ENCODE peak calls at places on chromosomes 5 and 9, in six cellular contexts. G, J, W, A, C and T are unnamed samples.

GRCh38 chr5:149464796-149465489 is 85.9 kb upstream of the IL17B start:
- DNase-seq in J (peak; percentile 93), W (peak; percentile 39), G (no peak), A (no peak), C (no peak), T (peak; percentile 88)

GRCh38 chr9:13361076-13361475 is 81.6 kb upstream of the MPDZ start:
- DNase-seq in G (no peak), W (no peak), C (no peak), A (no peak), J (no peak), T (no peak)

GRCh38 chr9:135345775-135346433 is 133.7 kb upstream of the PPP1R26 start:
- DNase-seq in W (no peak), A (no peak), C (no peak), G (no peak), J (no peak), T (no peak)

GRCh38 chr5:141512390-141513020 is 23.6 kb downstream of the PCDHGC5 start:
- DNase-seq in G (peak; percentile 90), J (peak; percentile 76), W (peak; percentile 55), C (peak; percentile 62), A (peak; percentile 32), T (peak; percentile 65)

GRCh38 chr9:135990468-135991429 is 29.6 kb upstream of the UBAC1 start:
- DNase-seq in A (peak; percentile 79), G (peak; percentile 91), C (no peak), J (peak; percentile 33), W (peak; percentile 21), T (peak; percentile 51)

GRCh38 chr9:8241201-8241600 is 441.6 kb upstream of the DMAC1 start:
- DNase-seq in A (no peak), C (no peak), J (no peak), W (no peak), G (no peak), T (no peak)

GRCh38 chr9:20405086-20405485 is 217.2 kb downstream of the MLLT3 start:
- DNase-seq in W (no peak), G (no peak), J (no peak), A (no peak), C (no peak), T (no peak)

GRCh38 chr5:132364319-132364718 is 5.2 kb upstream of the SLC22A5 start:
- DNase-seq in A (no peak), J (no peak), C (peak; percentile 35), G (no peak), W (peak; percentile 80), T (peak; percentile 10)

GRCh38 chr5:97641081-97641480 is 458.0 kb upstream of the RIOK2 start:
- DNase-seq in W (no peak), C (no peak), J (no peak), G (no peak), A (no peak), T (no peak)

GRCh38 chr9:6113312-6113711 is 97.9 kb upstream of the RANBP6 start:
- DNase-seq in W (no peak), C (no peak), J (no peak), G (no peak), A (no peak), T (no peak)

GRCh38 chr9:14136047-14136446 is 177.9 kb downstream of the NFIB start:
- DNase-seq in J (no peak), C (no peak), A (no peak), G (no peak), W (no peak), T (no peak)

GRCh38 chr5:34582364-34582763 is 73.8 kb upstream of the RAI14 start:
- DNase-seq in G (no peak), W (no peak), C (no peak), A (no peak), J (peak; percentile 18), T (no peak)

GRCh38 chr5:110625376-110625999 is 101.0 kb downstream of the TMEM232 start:
- DNase-seq in A (peak; percentile 22), C (peak; percentile 7), W (peak; percentile 70), G (peak; percentile 56), J (peak; percentile 33), T (peak; percentile 51)

GRCh38 chr9:8052991-8053390 is 253.4 kb upstream of the DMAC1 start:
- DNase-seq in C (no peak), G (no peak), J (no peak), W (no peak), A (no peak), T (no peak)

GRCh38 chr5:103942587-103943186 is 380.1 kb upstream of the NUDT12 start:
- DNase-seq in A (no peak), C (no peak), W (peak; percentile 51), J (no peak), G (no peak), T (no peak)

GRCh38 chr5:150473673-150474358 is 24.3 kb upstream of the RPS14 start:
- DNase-seq in J (no peak), W (peak; percentile 41), C (no peak), G (no peak), A (no peak), T (peak; percentile 60)

GRCh38 chr5:96852769-96853168 is 23.5 kb upstream of the ERAP2 start:
- DNase-seq in G (no peak), A (no peak), C (no peak), W (peak; percentile 61), J (no peak), T (no peak)

GRCh38 chr5:130526708-130527107 is 622.4 kb downstream of the CHSY3 start:
- DNase-seq in J (no peak), W (peak; percentile 65), A (no peak), C (no peak), G (no peak), T (no peak)

GRCh38 chr5:58460727-58461286 is 921 bp upstream of the PLK2 start:
- DNase-seq in G (peak; percentile 14), J (peak; percentile 91), A (peak; percentile 77), C (peak; percentile 72), W (peak; percentile 88), T (peak; percentile 88)

GRCh38 chr9:21904371-21904770 is 89.8 kb downstream of the CDKN2A start:
- DNase-seq in C (no peak), A (no peak), W (no peak), G (no peak), J (peak; percentile 41), T (no peak)

GRCh38 chr5:6328173-6328572 is 50.2 kb downstream of the MED10 start:
- DNase-seq in W (peak; percentile 87), J (peak; percentile 27), A (no peak), G (peak; percentile 11), C (no peak), T (no peak)

GRCh38 chr9:107292811-107293554 is 9.9 kb downstream of the RAD23B start:
- DNase-seq in C (no peak), A (no peak), W (no peak), J (no peak), G (no peak), T (peak; percentile 52)

GRCh38 chr9:84305452-84306131 is 35.0 kb downstream of the SLC28A3 start:
- DNase-seq in G (no peak), C (no peak), W (no peak), A (no peak), J (no peak), T (no peak)

GRCh38 chr5:73121109-73121443 is 701 bp downstream of the TMEM171 start:
- DNase-seq in C (no peak), J (peak; percentile 31), G (no peak), A (no peak), W (peak; percentile 39), T (no peak)

DNA sequence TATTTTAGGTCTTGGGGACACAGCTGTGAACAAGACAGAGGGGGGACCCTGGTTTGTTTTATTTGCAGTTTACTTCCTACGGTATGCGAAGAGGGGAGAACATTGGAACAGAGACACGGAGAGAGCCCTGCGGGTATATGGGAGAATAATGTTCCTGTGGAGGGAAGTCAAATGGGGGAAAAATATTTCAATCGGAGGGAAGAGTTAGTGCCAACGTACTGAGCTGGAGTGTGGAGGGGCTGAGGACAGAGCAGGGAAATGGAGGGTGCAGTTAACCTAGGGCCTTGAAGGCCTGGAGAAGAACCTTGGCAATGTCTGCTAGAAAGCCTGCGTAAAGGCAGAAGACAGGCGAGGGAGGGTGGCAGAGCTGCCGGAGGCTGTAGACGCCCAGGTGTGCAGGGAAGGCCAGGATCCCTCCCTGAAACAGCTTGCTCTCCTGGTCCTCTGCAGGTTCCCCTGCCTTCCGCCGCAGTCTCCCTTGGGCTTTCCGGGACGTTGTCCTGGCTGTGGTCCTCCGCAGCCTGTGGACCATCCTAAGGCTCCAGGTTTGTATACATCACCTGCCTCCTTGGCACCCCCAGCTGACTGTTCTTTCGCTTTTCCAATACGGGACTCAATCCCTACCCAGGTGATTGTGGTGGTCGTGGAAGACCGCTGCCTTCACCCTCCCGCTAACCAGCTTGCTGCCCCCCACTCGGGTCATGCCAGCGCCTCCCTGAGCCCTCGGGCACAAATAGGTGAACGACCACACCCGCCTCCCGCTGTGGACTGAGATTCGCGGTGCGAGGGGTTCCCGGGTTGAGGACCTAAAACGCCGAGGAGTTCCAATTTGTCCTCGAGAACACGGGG is 1.9 kb upstream of the RACK1 start:
- DNase-seq in W (no peak), G (peak; percentile 33), A (no peak), J (no peak), C (no peak), T (no peak)
- H3K4me2 ChIP-seq in W (peak overlapping the region; percentile 93), G (peak overlapping the region; percentile 98), A (peak overlapping the region; percentile 98), J (peak overlapping the region; percentile 60), C (peak overlapping the region; percentile 86), T (peak overlapping the region; percentile 63)

GRCh38 chr5:36575367-36575781 is 31.0 kb upstream of the SLC1A3 start:
- DNase-seq in J (peak; percentile 86), C (no peak), G (no peak), A (no peak), W (peak; percentile 45), T (no peak)
- H3K4me2 ChIP-seq in J (peak overlapping the region; percentile 84), C (no peak overlapping the region), G (no peak overlapping the region), A (no peak overlapping the region), W (no peak overlapping the region), T (no peak overlapping the region)

GRCh38 chr5:61597684-61598083 is 265.6 kb downstream of the ZSWIM6 start:
- DNase-seq in W (no peak), G (no peak), J (no peak), A (no peak), C (no peak), T (no peak)

GRCh38 chr5:61600141-61600480 is 268.1 kb downstream of the ZSWIM6 start:
- DNase-seq in G (no peak), W (no peak), A (no peak), J (no peak), C (no peak), T (no peak)

GRCh38 chr5:61598140-61598539 is 266.1 kb downstream of the ZSWIM6 start:
- DNase-seq in J (no peak), A (no peak), G (no peak), C (no peak), W (no peak), T (no peak)

GRCh38 chr5:61599370-61600140 is 267.5 kb downstream of the ZSWIM6 start:
- DNase-seq in W (peak; percentile 71), A (no peak), J (peak; percentile 10), G (no peak), C (peak; percentile 70), T (peak; percentile 64)

GRCh38 chr5:61596265-61596664 is 264.2 kb downstream of the ZSWIM6 start:
- DNase-seq in W (no peak), J (no peak), C (no peak), G (no peak), A (no peak), T (no peak)
- H3K4me2 ChIP-seq in W (no peak overlapping the region), J (no peak overlapping the region), C (no peak overlapping the region), G (no peak overlapping the region), A (no peak overlapping the region), T (no peak overlapping the region)

GRCh38 chr9:3887798-3888495 is 362.1 kb upstream of the RFX3 start:
- DNase-seq in A (no peak), W (peak; percentile 40), J (no peak), G (no peak), C (no peak), T (no peak)

GRCh38 chr9:3888496-3888858 is 362.7 kb upstream of the RFX3 start:
- DNase-seq in J (no peak), A (no peak), W (no peak), C (no peak), G (no peak), T (no peak)

GRCh38 chr9:3884736-3885135 is 358.9 kb upstream of the RFX3 start:
- DNase-seq in C (no peak), A (no peak), G (no peak), J (no peak), W (no peak), T (peak; percentile 71)

GRCh38 chr9:3887121-3887797 is 361.5 kb upstream of the RFX3 start:
- DNase-seq in A (no peak), W (no peak), J (no peak), G (no peak), C (no peak), T (no peak)
- H3K4me2 ChIP-seq in A (no peak overlapping the region), W (no peak overlapping the region), J (no peak overlapping the region), G (no peak overlapping the region), C (no peak overlapping the region), T (no peak overlapping the region)